ENCODE peak calls at places on chromosome 11, in four cellular contexts. One of them, this sample, is unnamed.

GRCh38 chr11:46686886-46687810 is 13.3 kb downstream of the ARHGAP1 start:
- ATAC-seq in Panc1: no peak
- ATAC-seq in esophagus mucosa: peak; percentile 92
- ATAC-seq in activated naive CD8-positive, alpha-beta T cell treated with anti-CD3 and anti-CD28 coated beads, Interleukin-2, amount 50 U/mL, for 24 hours: no peak
- ATAC-seq in this sample: no peak

GRCh38 chr11:15629690-15630321 is 515.1 kb downstream of the INSC start:
- ATAC-seq in activated naive CD8-positive, alpha-beta T cell treated with anti-CD3 and anti-CD28 coated beads, Interleukin-2, amount 50 U/mL, for 24 hours: no peak
- ATAC-seq in esophagus mucosa: peak; percentile 69
- ATAC-seq in Panc1: peak; percentile 62
- ATAC-seq in this sample: no peak

GRCh38 chr11:62489204-62489603 is 57.4 kb downstream of the AHNAK start:
- ATAC-seq in esophagus mucosa: no peak
- ATAC-seq in activated naive CD8-positive, alpha-beta T cell treated with anti-CD3 and anti-CD28 coated beads, Interleukin-2, amount 50 U/mL, for 24 hours: no peak
- ATAC-seq in Panc1: no peak
- ATAC-seq in this sample: no peak

GRCh38 chr11:128507936-128508335 is 79.4 kb downstream of the ETS1 start:
- ATAC-seq in Panc1: peak; percentile 21
- ATAC-seq in activated naive CD8-positive, alpha-beta T cell treated with anti-CD3 and anti-CD28 coated beads, Interleukin-2, amount 50 U/mL, for 24 hours: no peak
- ATAC-seq in esophagus mucosa: no peak
- ATAC-seq in this sample: no peak

GRCh38 chr11:9039194-9039593 is 35.4 kb upstream of the NRIP3 start:
- ATAC-seq in Panc1: no peak
- ATAC-seq in esophagus mucosa: peak; percentile 88
- ATAC-seq in activated naive CD8-positive, alpha-beta T cell treated with anti-CD3 and anti-CD28 coated beads, Interleukin-2, amount 50 U/mL, for 24 hours: peak; percentile 28
- ATAC-seq in this sample: peak; percentile 50

GRCh38 chr11:59602432-59602831 is 13.1 kb downstream of the OSBP start:
- ATAC-seq in Panc1: no peak
- ATAC-seq in esophagus mucosa: no peak
- ATAC-seq in activated naive CD8-positive, alpha-beta T cell treated with anti-CD3 and anti-CD28 coated beads, Interleukin-2, amount 50 U/mL, for 24 hours: no peak
- ATAC-seq in this sample: no peak

GRCh38 chr11:85758480-85759039 is 52.4 kb downstream of the SYTL2 start:
- ATAC-seq in activated naive CD8-positive, alpha-beta T cell treated with anti-CD3 and anti-CD28 coated beads, Interleukin-2, amount 50 U/mL, for 24 hours: peak; percentile 58
- ATAC-seq in esophagus mucosa: no peak
- ATAC-seq in Panc1: no peak
- ATAC-seq in this sample: no peak

GRCh38 chr11:69912161-69912910 is 93.1 kb upstream of the FGF3 start:
- ATAC-seq in Panc1: no peak
- ATAC-seq in esophagus mucosa: no peak
- ATAC-seq in activated naive CD8-positive, alpha-beta T cell treated with anti-CD3 and anti-CD28 coated beads, Interleukin-2, amount 50 U/mL, for 24 hours: no peak
- ATAC-seq in this sample: no peak

GRCh38 chr11:612201-612960 is 3.4 kb downstream of the IRF7 start:
- ATAC-seq in activated naive CD8-positive, alpha-beta T cell treated with anti-CD3 and anti-CD28 coated beads, Interleukin-2, amount 50 U/mL, for 24 hours: no peak
- ATAC-seq in Panc1: peak; percentile 11
- ATAC-seq in esophagus mucosa: peak; percentile 9
- ATAC-seq in this sample: no peak

GRCh38 chr11:114059984-114060401 is 482 bp downstream of the ZBTB16 start:
- ATAC-seq in Panc1: peak; percentile 51
- ATAC-seq in activated naive CD8-positive, alpha-beta T cell treated with anti-CD3 and anti-CD28 coated beads, Interleukin-2, amount 50 U/mL, for 24 hours: peak; percentile 30
- ATAC-seq in esophagus mucosa: peak; percentile 17
- ATAC-seq in this sample: no peak

GRCh38 chr11:18280438-18281046 is 14.5 kb downstream of the SAA1 start:
- ATAC-seq in esophagus mucosa: no peak
- ATAC-seq in Panc1: no peak
- ATAC-seq in activated naive CD8-positive, alpha-beta T cell treated with anti-CD3 and anti-CD28 coated beads, Interleukin-2, amount 50 U/mL, for 24 hours: no peak
- ATAC-seq in this sample: peak; percentile 91

GRCh38 chr11:75786101-75786736 is 17.6 kb downstream of the DGAT2 start:
- ATAC-seq in Panc1: no peak
- ATAC-seq in activated naive CD8-positive, alpha-beta T cell treated with anti-CD3 and anti-CD28 coated beads, Interleukin-2, amount 50 U/mL, for 24 hours: no peak
- ATAC-seq in esophagus mucosa: no peak
- ATAC-seq in this sample: no peak

GRCh38 chr11:132177106-132177505 is 806.7 kb downstream of the NTM start:
- ATAC-seq in activated naive CD8-positive, alpha-beta T cell treated with anti-CD3 and anti-CD28 coated beads, Interleukin-2, amount 50 U/mL, for 24 hours: no peak
- ATAC-seq in Panc1: no peak
- ATAC-seq in esophagus mucosa: no peak
- ATAC-seq in this sample: no peak

GRCh38 chr11:35099278-35100018 is 39.5 kb upstream of the CD44 start:
- ATAC-seq in esophagus mucosa: peak; percentile 39
- ATAC-seq in Panc1: peak; percentile 79
- ATAC-seq in activated naive CD8-positive, alpha-beta T cell treated with anti-CD3 and anti-CD28 coated beads, Interleukin-2, amount 50 U/mL, for 24 hours: no peak
- ATAC-seq in this sample: no peak

GRCh38 chr11:115630109-115630700 is 126.0 kb upstream of the CADM1 start:
- ATAC-seq in Panc1: no peak
- ATAC-seq in activated naive CD8-positive, alpha-beta T cell treated with anti-CD3 and anti-CD28 coated beads, Interleukin-2, amount 50 U/mL, for 24 hours: no peak
- ATAC-seq in esophagus mucosa: no peak
- ATAC-seq in this sample: no peak

GRCh38 chr11:128835741-128836410 is 31.2 kb downstream of the KCNJ1 start:
- ATAC-seq in Panc1: no peak
- ATAC-seq in esophagus mucosa: no peak
- ATAC-seq in activated naive CD8-positive, alpha-beta T cell treated with anti-CD3 and anti-CD28 coated beads, Interleukin-2, amount 50 U/mL, for 24 hours: no peak
- ATAC-seq in this sample: no peak

GRCh38 chr11:67541198-67541597 is 18.0 kb upstream of the CABP2 start:
- ATAC-seq in Panc1: peak; percentile 9
- ATAC-seq in activated naive CD8-positive, alpha-beta T cell treated with anti-CD3 and anti-CD28 coated beads, Interleukin-2, amount 50 U/mL, for 24 hours: no peak
- ATAC-seq in esophagus mucosa: no peak
- ATAC-seq in this sample: no peak